ENCODE peak calls at places on chromosome 22, in four cellular contexts. I is HepG2, M is H1, Z is K562. B is an unnamed sample.

GRCh38 chr22:46595545-46595944 is 24.6 kb upstream of the GRAMD4 start:
- DNase-seq in I (no peak), M (no peak), Z (no peak), B (no peak)

GRCh38 chr22:38067771-38068360 is 10.7 kb downstream of the PICK1 start:
- DNase-seq in I (no peak), M (no peak), Z (no peak), B (no peak)

GRCh38 chr22:37282385-37282677 is at the start of gene CYTH4:
- DNase-seq in I (no peak), M (no peak), Z (no peak), B (no peak)

GRCh38 chr22:37633082-37633692 is 6.3 kb upstream of the SH3BP1 start:
- DNase-seq in I (no peak), M (no peak), Z (no peak), B (no peak)

GRCh38 chr22:27906241-27906640 is 12.8 kb downstream of the PITPNB start:
- DNase-seq in I (no peak), M (no peak), Z (no peak), B (no peak)

GRCh38 chr22:35998748-35999147 is 29.9 kb downstream of the RBFOX2 start:
- DNase-seq in I (no peak), M (no peak), Z (no peak), B (no peak)

GRCh38 chr22:46075764-46076531 is 74.4 kb upstream of the PPARA start:
- DNase-seq in I (no peak), M (no peak), Z (no peak), B (no peak)

GRCh38 chr22:36871669-36872081 is 10.9 kb downstream of the NCF4 start:
- DNase-seq in I (no peak), M (no peak), Z (no peak), B (no peak)

GRCh38 chr22:40235418-40235817 is 57.7 kb downstream of the TNRC6B start:
- DNase-seq in I (no peak), M (no peak), Z (no peak), B (no peak)

GRCh38 chr22:41429232-41429945 is 17.2 kb downstream of the TOB2 start:
- DNase-seq in I (no peak), M (no peak), Z (no peak), B (no peak)

GRCh38 chr22:46078241-46079092 is 71.9 kb upstream of the PPARA start:
- DNase-seq in I (no peak), M (no peak), Z (no peak), B (no peak)

GRCh38 chr22:35555351-35555915 is 14.8 kb downstream of the RASD2 start:
- DNase-seq in I (no peak), M (no peak), Z (no peak), B (no peak)

GRCh38 chr22:40179535-40179934 is 1.8 kb downstream of the TNRC6B start:
- DNase-seq in I (no peak), M (no peak), Z (no peak), B (no peak)

GRCh38 chr22:47333625-47334024 is 571.2 kb downstream of the TBC1D22A start:
- DNase-seq in I (peak; percentile 9), M (no peak), Z (no peak), B (peak; percentile 55)

GRCh38 chr22:26811717-26811992 is 154.3 kb downstream of the MIAT start:
- DNase-seq in I (no peak), M (no peak), Z (no peak), B (no peak)

GRCh38 chr22:36194385-36194784 is 7.2 kb downstream of the APOL4 start:
- DNase-seq in I (no peak), M (no peak), Z (no peak), B (no peak)

GRCh38 chr22:50597097-50597496 is 3.5 kb upstream of the MAPK8IP2 start:
- DNase-seq in I (no peak), M (no peak), Z (no peak), B (no peak)
- TF ChIP-seq JUN in I (no peak), M (no peak), Z (no peak), B (no peak)

GRCh38 chr22:24952837-24953293 is 349 bp downstream of the KIAA1671 start:
- DNase-seq in I (peak; percentile 72), M (no peak), Z (no peak), B (peak; percentile 67)

GRCh38 chr22:24951942-24952836 is at the start of gene KIAA1671:
- DNase-seq in I (peak; percentile 86), M (peak; percentile 84), Z (peak; percentile 96), B (peak; percentile 84)

GRCh38 chr22:24948356-24949202 is 2.1 kb upstream of the LHFPL7 start:
- DNase-seq in I (no peak), M (no peak), Z (no peak), B (no peak)

GRCh38 chr22:24947881-24948280 is 1.4 kb upstream of the LHFPL7 start:
- DNase-seq in I (no peak), M (no peak), Z (no peak), B (no peak)

DNA sequence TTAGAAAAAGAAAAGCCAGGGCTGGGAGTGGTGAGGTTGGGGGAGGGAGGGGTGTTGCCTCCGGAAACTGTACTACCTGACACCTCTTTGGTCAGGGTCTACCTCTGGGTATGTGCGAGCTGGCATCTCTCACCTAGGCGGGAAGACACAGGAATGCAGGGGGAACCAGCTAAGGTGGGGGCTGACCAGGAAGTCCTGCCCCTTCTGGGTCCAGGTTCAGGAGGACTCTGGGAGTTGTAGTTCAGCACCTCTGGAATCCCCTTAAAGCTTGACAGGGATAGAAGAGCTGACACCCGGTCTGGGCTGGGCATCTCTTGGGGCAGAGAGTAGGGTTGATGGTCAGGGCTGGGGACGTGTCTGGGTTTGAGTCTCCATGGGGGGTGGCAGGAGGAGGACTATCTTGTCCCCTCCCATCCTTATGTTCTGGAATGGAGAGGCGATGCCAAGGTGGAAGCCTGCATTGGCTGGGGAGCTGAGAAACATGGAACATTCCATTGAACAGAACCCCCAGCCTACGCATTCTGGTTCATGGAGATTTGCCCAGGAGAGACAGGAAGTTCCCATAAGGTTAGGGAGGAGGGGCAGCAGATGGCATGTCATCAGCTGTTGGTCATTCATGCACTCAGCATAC is 2.1 kb upstream of the KIAA1671 start:
- DNase-seq in I (peak; percentile 20), M (peak; percentile 72), Z (no peak), B (no peak)
- TF ChIP-seq CEBPB in I (no peak), M (no peak), Z (no peak), B (no peak)

GRCh38 chr22:50074551-50075042 is 10.6 kb downstream of the MLC1 start:
- DNase-seq in I (no peak), M (no peak), Z (no peak), B (no peak)
- TF ChIP-seq JUN in I (no peak), M (no peak), Z (no peak), B (no peak)

DNA sequence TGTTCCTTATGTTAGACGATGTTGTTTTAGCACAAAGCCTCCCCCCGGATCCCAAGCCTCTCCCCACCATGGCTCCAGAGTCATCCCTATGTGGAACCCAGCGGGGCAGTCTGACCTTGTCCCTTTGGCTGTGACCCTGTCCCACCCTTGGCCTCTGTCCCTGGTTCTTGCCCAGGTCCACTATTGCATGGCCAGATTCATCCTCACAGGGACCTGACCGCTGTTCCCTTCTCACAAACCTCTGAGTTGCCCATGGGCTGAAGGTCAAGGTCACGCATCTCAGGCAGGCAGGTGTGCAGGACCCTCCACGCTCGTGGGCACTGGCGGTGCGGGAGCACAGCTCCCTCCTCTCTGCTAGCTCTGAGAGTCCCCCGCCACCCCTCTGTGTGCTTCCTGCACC is 39.0 kb downstream of the BCR start:
- DNase-seq in I (no peak), M (no peak), Z (no peak), B (no peak)
- TF ChIP-seq CEBPB in I (no peak), M (no peak), Z (no peak), B (no peak)

GRCh38 chr22:19717691-19718254 is 3.5 kb downstream of the SEPTIN5 start:
- DNase-seq in I (no peak), M (no peak), Z (no peak), B (peak; percentile 65)
- TF ChIP-seq JUN in I (no peak), M (no peak), Z (no peak), B (no peak)

GRCh38 chr22:48887394-48888332 is 940.0 kb downstream of the BRD1 start:
- DNase-seq in I (no peak), M (no peak), Z (no peak), B (no peak)

GRCh38 chr22:48886604-48887393 is 940.9 kb downstream of the BRD1 start:
- DNase-seq in I (no peak), M (no peak), Z (no peak), B (no peak)

GRCh38 chr22:48889887-48890692 is 937.6 kb downstream of the BRD1 start:
- DNase-seq in I (no peak), M (no peak), Z (no peak), B (no peak)

GRCh38 chr22:48889209-48889830 is 938.4 kb downstream of the BRD1 start:
- DNase-seq in I (no peak), M (no peak), Z (no peak), B (no peak)

GRCh38 chr22:48888466-48889208 is 939.0 kb downstream of the BRD1 start:
- DNase-seq in I (no peak), M (no peak), Z (no peak), B (no peak)
- TF ChIP-seq CEBPB in I (no peak), M (no peak), Z (no peak), B (no peak)

DNA sequence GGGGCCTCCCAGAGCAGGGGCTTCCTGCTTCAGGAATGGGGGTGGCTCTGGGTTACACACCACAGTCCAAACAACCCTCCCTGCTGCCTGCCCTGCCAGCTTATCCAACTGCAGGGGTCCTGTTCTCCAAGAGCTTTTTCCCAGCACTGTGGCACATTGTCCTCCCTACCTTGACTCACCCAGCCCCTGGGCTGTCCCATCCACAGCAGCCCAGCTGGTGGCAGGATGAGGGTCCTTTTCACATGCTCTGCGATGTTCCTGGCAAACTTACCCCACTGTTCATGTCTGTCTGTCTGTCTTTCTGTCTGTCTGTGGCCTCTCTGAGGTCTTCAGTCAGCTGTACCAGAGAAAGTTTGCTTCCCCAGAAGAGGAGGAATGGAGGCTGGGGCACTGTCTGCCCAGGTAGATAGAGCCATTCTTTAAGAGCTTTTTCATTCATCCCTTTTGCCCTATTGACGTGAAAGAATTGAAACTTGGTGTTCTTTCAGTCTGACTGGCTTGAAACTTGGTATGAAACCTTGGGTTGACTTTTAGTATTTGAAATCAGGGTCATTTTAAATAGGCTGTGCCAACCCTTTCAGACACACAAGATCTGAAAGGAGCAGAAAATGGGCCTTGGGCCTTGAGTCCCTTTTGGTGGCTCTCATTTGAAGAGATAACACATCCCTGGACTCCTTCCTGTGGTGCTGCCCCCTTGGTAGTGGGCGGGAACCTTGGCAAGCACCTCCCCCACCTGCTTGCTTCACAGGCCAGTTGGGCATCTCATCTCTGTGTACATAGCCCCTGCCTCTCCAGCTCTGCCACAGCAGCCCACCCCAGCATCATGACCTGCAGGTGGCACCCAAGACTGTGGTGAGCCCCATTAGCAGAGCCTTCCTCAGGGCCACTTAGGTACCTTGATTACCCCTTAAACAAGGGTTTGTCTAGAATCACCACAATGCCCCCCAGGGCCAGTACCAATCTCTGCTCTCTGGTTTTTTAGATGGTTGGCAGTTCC is 74.6 kb upstream of the SUSD2 start:
- DNase-seq in I (no peak), M (no peak), Z (no peak), B (no peak)
- TF ChIP-seq JUN in I (no peak), M (no peak), Z (no peak), B (no peak)

GRCh38 chr22:31394326-31394725 is 5.1 kb upstream of the DRG1 start:
- DNase-seq in I (no peak), M (no peak), Z (no peak), B (no peak)
- TF ChIP-seq CEBPB in I (no peak), M (no peak), Z (no peak), B (no peak)

B was measured in A549.